ENCODE peak calls at places on chromosomes 4 and X, in seven cellular contexts. I is NCI-H524 treated with DMSO at 0.1 percent for 48 hours; H is foreskin melanocyte; Z is activated CD8-positive, alpha-beta memory T cell treated with anti-CD3 and anti-CD28 coated beads for 24 hours; G is NCI-H774; S is transverse colon; V is COR-L47. F is an unnamed sample.

GRCh38 chrX:40844476-40844875 is 109.1 kb upstream of the MED14 start:
- DNase-seq in I (no peak), H (no peak), Z (no peak), G (no peak), S (no peak), V (no peak), F (no peak)

GRCh38 chr4:119212251-119212963 is at the start of gene USP53:
- DNase-seq in I (peak; percentile 79), H (peak; percentile 94), Z (peak; percentile 99), G (peak; percentile 88), S (peak; percentile 99), V (peak; percentile 98), F (peak; percentile 97)

GRCh38 chr4:70714061-70714468 is 7.7 kb upstream of the RUFY3 start:
- DNase-seq in I (no peak), H (no peak), Z (no peak), G (no peak), S (no peak), V (no peak), F (no peak)

GRCh38 chr4:10951306-10951705 is 266.7 kb upstream of the CLNK start:
- DNase-seq in I (no peak), H (no peak), Z (no peak), G (no peak), S (no peak), V (no peak), F (no peak)

GRCh38 chr4:86220137-86220536 is 139.7 kb downstream of the MAPK10 start:
- DNase-seq in I (no peak), H (no peak), Z (no peak), G (no peak), S (no peak), V (no peak), F (peak; percentile 15)

GRCh38 chr4:7074423-7074822 is 6.6 kb upstream of the GRPEL1 start:
- DNase-seq in I (no peak), H (no peak), Z (no peak), G (no peak), S (no peak), V (no peak), F (no peak)

GRCh38 chr4:122827258-122827887 is 742 bp downstream of the FGF2 start:
- DNase-seq in I (no peak), H (peak; percentile 8), Z (peak; percentile 69), G (no peak), S (peak; percentile 49), V (peak; percentile 50), F (peak; percentile 17)

GRCh38 chrX:7100022-7100421 is 47.5 kb upstream of the STS start:
- DNase-seq in I (no peak), H (no peak), Z (no peak), G (no peak), S (no peak), V (no peak), F (no peak)

GRCh38 chr4:156686120-156686519 is 285.5 kb downstream of the PDGFC start:
- DNase-seq in I (peak; percentile 35), H (peak; percentile 27), Z (no peak), G (no peak), S (no peak), V (no peak), F (no peak)

GRCh38 chr4:183855651-183856190 is 49.4 kb upstream of the STOX2 start:
- DNase-seq in I (no peak), H (no peak), Z (no peak), G (no peak), S (no peak), V (no peak), F (no peak)

F was measured in SK-MEL-5.